ENCODE peak calls at places on chromosome 12, in ten cellular contexts. P, F, Y, H, N, J, T, A, B and Q are unnamed samples. For H3K4me1, the result is how much of the 10 kb centered on the place peaks cover.

GRCh38 chr12:129746318-129746717 is 157.5 kb downstream of the TMEM132D start:
- DNase-seq in Y (no peak), N (no peak), F (no peak), J (no peak), T (no peak), A (no peak), H (no peak), P (no peak), B (no peak), Q (no peak)

GRCh38 chr12:85310456-85311076 is 30.5 kb downstream of the ALX1 start:
- DNase-seq in B (no peak), J (no peak), Y (no peak), N (no peak), T (no peak), A (peak), P (no peak), H (no peak), F (no peak), Q (no peak)

GRCh38 chr12:77924703-77925102 is 94.0 kb downstream of the NAV3 start:
- DNase-seq in T (no peak), F (no peak), H (no peak), B (peak), N (no peak), J (no peak), P (no peak), A (peak), Y (no peak), Q (no peak)

GRCh38 chr12:47715877-47716548 is 9.3 kb downstream of the ENDOU start:
- DNase-seq in Y (no peak), P (no peak), N (no peak), T (no peak), F (no peak), H (peak), B (no peak), A (no peak), J (no peak), Q (no peak)

GRCh38 chr12:88552672-88553079 is 27.6 kb downstream of the KITLG start:
- DNase-seq in N (no peak), B (no peak), Y (no peak), T (no peak), H (no peak), P (no peak), F (no peak), J (no peak), A (peak), Q (no peak)

GRCh38 chr12:132152411-132152821 is 8.2 kb downstream of the NOC4L start:
- DNase-seq in J (no peak), T (no peak), H (peak), F (no peak), B (no peak), P (peak), Y (no peak), A (no peak), N (no peak), Q (peak)

GRCh38 chr12:108642269-108642870 is 8.7 kb upstream of the SELPLG start:
- DNase-seq in F (no peak), J (no peak), T (no peak), A (no peak), P (no peak), B (no peak), N (no peak), Y (no peak), H (no peak), Q (no peak)

GRCh38 chr12:26128180-26128579 is 3.3 kb upstream of the BHLHE41 start:
- DNase-seq in T (no peak), Y (no peak), A (no peak), H (no peak), N (no peak), F (no peak), P (no peak), J (no peak), B (no peak), Q (no peak)

GRCh38 chr12:124509300-124509675 is 58.1 kb downstream of the NCOR2 start:
- DNase-seq in A (no peak), J (no peak), B (no peak), H (no peak), Y (no peak), F (no peak), T (no peak), N (no peak), P (no peak), Q (no peak)
- H3K4me1 ChIP-seq in A (half or more), J (under half), B (half or more), H (under half), Y (half or more), F (half or more), T (under half), N (under half), P (half or more), Q (half or more)

GRCh38 chr12:68896881-68897540 is 36.0 kb downstream of the CPM start:
- DNase-seq in T (no peak), Y (no peak), P (no peak), F (no peak), A (no peak), N (no peak), B (no peak), J (no peak), H (no peak), Q (no peak)
- H3K4me1 ChIP-seq in T (under half), Y (under half), P (under half), F (under half), A (under half), N (under half), B (under half), J (under half), H (under half), Q (under half)

GRCh38 chr12:113128802-113129663 is 6.5 kb downstream of the RASAL1 start:
- DNase-seq in Y (no peak), T (no peak), H (no peak), J (no peak), P (no peak), N (no peak), A (no peak), B (no peak), F (no peak), Q (no peak)
- H3K4me1 ChIP-seq in Y (under half), T (under half), H (under half), J (under half), P (under half), N (under half), A (under half), B (under half), F (under half), Q (under half)

GRCh38 chr12:32455607-32456063 is 56.3 kb downstream of the FGD4 start:
- DNase-seq in B (peak), N (no peak), A (peak), T (peak), F (no peak), H (no peak), P (no peak), J (no peak), Y (no peak), Q (no peak)

GRCh38 chr12:32460638-32461037 is 61.3 kb downstream of the FGD4 start:
- DNase-seq in P (no peak), J (no peak), N (no peak), H (no peak), Y (no peak), A (no peak), T (no peak), F (no peak), B (no peak), Q (no peak)

GRCh38 chr12:32454866-32455265 is 55.5 kb downstream of the FGD4 start:
- DNase-seq in T (no peak), P (no peak), J (no peak), N (no peak), A (peak), F (no peak), Y (no peak), H (no peak), B (no peak), Q (no peak)

GRCh38 chr12:32454075-32454474 is 54.7 kb downstream of the FGD4 start:
- DNase-seq in F (no peak), B (peak), A (peak), T (peak), J (no peak), N (no peak), P (no peak), Y (no peak), H (no peak), Q (no peak)

GRCh38 chr12:32457251-32458025 is 58.1 kb downstream of the FGD4 start:
- DNase-seq in N (no peak), P (no peak), F (no peak), A (peak), Y (no peak), B (no peak), H (no peak), J (no peak), T (no peak), Q (no peak)
- H3K4me1 ChIP-seq in N (under half), P (half or more), F (half or more), A (under half), Y (under half), B (under half), H (under half), J (under half), T (under half), Q (under half)

GRCh38 chr12:89709994-89710872 is 1.6 kb upstream of the ATP2B1 start:
- DNase-seq in B (peak), F (peak), J (peak), P (peak), T (no peak), A (no peak), Y (peak), H (peak), N (no peak), Q (peak)
- H3K4me1 ChIP-seq in B (under half), F (under half), J (under half), P (under half), T (under half), A (under half), Y (under half), H (under half), N (under half), Q (under half)

GRCh38 chr12:79891506-79892162 is 43.3 kb downstream of the PPP1R12A start:
- DNase-seq in N (no peak), A (no peak), F (no peak), B (no peak), T (no peak), J (no peak), Y (no peak), H (no peak), P (no peak), Q (no peak)
- H3K4me1 ChIP-seq in N (under half), A (under half), F (half or more), B (under half), T (under half), J (under half), Y (under half), H (under half), P (half or more), Q (under half)